ENCODE peak calls at places on chromosomes 12 and 14, in six cellular contexts. B, M, Q, L, R and G are unnamed samples.

GRCh38 chr12:116615141-116615861 is 56.1 kb downstream of the MAP1LC3B2 start:
- DNase-seq in B (no peak), M (no peak), Q (no peak), L (peak; percentile 69), R (no peak), G (no peak)

GRCh38 chr12:70059373-70059772 is 183.9 kb upstream of the CNOT2 start:
- DNase-seq in B (peak; percentile 5), M (no peak), Q (no peak), L (no peak), R (no peak), G (no peak)

GRCh38 chr12:26287666-26288408 is 92.5 kb downstream of the SSPN start:
- DNase-seq in B (no peak), M (no peak), Q (no peak), L (no peak), R (no peak), G (no peak)

GRCh38 chr14:106843951-106844483 is 1317.6 kb downstream of the TMEM121 start:
- DNase-seq in B (peak; percentile 57), M (no peak), Q (peak; percentile 13), L (no peak), R (no peak), G (peak; percentile 61)

GRCh38 chr12:103915306-103915705 is 14.9 kb upstream of the HSP90B1 start:
- DNase-seq in B (no peak), M (no peak), Q (no peak), L (no peak), R (no peak), G (no peak)

GRCh38 chr14:55074662-55075061 is 23.2 kb downstream of the MAPK1IP1L start:
- DNase-seq in B (no peak), M (peak; percentile 56), Q (no peak), L (no peak), R (no peak), G (peak; percentile 67)

GRCh38 chr14:55438066-55438683 is 2.2 kb downstream of the TBPL2 start:
- DNase-seq in B (peak; percentile 92), M (peak; percentile 85), Q (peak; percentile 62), L (peak; percentile 74), R (peak; percentile 57), G (no peak)

GRCh38 chr14:104559769-104560585 is 19.6 kb upstream of the C14orf180 start:
- DNase-seq in B (no peak), M (no peak), Q (no peak), L (no peak), R (no peak), G (no peak)

GRCh38 chr14:64951724-64952123 is 9.2 kb upstream of the GPX2 start:
- DNase-seq in B (no peak), M (no peak), Q (no peak), L (no peak), R (no peak), G (no peak)

GRCh38 chr12:96471368-96472040 is 17.9 kb upstream of the CFAP54 start:
- DNase-seq in B (peak; percentile 72), M (peak; percentile 93), Q (no peak), L (no peak), R (no peak), G (no peak)

GRCh38 chr12:55707841-55708694 is at the start of gene ITGA7:
- DNase-seq in B (peak; percentile 42), M (peak; percentile 63), Q (peak; percentile 92), L (peak; percentile 97), R (no peak), G (peak; percentile 47)

GRCh38 chr12:57175428-57176138 is 28.2 kb upstream of the LRP1-AS start:
- DNase-seq in B (peak; percentile 80), M (peak; percentile 87), Q (peak; percentile 92), L (peak; percentile 85), R (peak; percentile 73), G (peak; percentile 14)

GRCh38 chr12:126667340-126667739 is 1599.6 kb upstream of the TMEM132C start:
- DNase-seq in B (peak; percentile 78), M (peak; percentile 78), Q (no peak), L (no peak), R (no peak), G (no peak)

GRCh38 chr14:51121096-51121495 is 26.2 kb upstream of the TRIM9 start:
- DNase-seq in B (no peak), M (no peak), Q (no peak), L (no peak), R (no peak), G (no peak)

GRCh38 chr12:3273409-3273853 is 196.3 kb downstream of the TSPAN9 start:
- DNase-seq in B (peak; percentile 67), M (peak; percentile 63), Q (no peak), L (no peak), R (peak; percentile 7), G (no peak)

GRCh38 chr12:39905152-39905551 is 200.7 kb downstream of the SLC2A13 start:
- DNase-seq in B (no peak), M (peak; percentile 87), Q (peak; percentile 49), L (no peak), R (no peak), G (no peak)

GRCh38 chr14:54462048-54462447 is 20.9 kb upstream of the CNIH1 start:
- DNase-seq in B (peak; percentile 37), M (peak; percentile 9), Q (no peak), L (no peak), R (no peak), G (no peak)

GRCh38 chr12:128815779-128816642 is 7.7 kb downstream of the SLC15A4 start:
- DNase-seq in B (no peak), M (peak; percentile 30), Q (no peak), L (no peak), R (no peak), G (no peak)

GRCh38 chr12:128813883-128814282 is 9.9 kb downstream of the SLC15A4 start:
- DNase-seq in B (no peak), M (peak; percentile 63), Q (no peak), L (no peak), R (no peak), G (no peak)

GRCh38 chr12:128814411-128815261 is 9.1 kb downstream of the SLC15A4 start:
- DNase-seq in B (no peak), M (no peak), Q (no peak), L (no peak), R (no peak), G (no peak)

GRCh38 chr12:128811806-128812205 is 12.0 kb downstream of the SLC15A4 start:
- DNase-seq in B (no peak), M (no peak), Q (no peak), L (no peak), R (no peak), G (no peak)

DNA sequence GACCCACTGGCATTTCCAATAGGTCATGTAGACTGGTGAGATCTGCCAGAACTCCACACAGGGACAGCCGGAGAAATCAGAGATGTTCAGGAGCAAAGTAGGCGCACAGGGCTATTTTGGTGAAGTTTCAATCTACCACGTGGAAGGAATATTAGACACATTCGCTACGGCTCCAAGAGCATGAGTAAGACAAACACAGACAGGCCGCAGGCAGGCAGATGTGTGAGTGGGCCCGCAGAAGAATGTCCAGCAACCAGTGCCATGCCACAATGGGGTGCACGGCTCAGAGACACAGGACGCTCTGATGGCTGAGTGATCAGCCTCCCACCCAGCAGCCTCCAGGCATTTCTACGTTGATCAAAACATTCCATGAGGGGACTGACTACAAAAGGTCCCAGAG is 10.4 kb downstream of the SLC15A4 start:
- DNase-seq in B (no peak), M (peak; percentile 81), Q (no peak), L (no peak), R (no peak), G (no peak)
- H3K9ac ChIP-seq in B (no peak overlapping the region), M (peak overlapping the region; percentile 60), Q (no peak overlapping the region), L (no peak overlapping the region), R (no peak overlapping the region), G (no peak overlapping the region)

GRCh38 chr12:108847705-108848104 is 9.7 kb downstream of the SSH1 start:
- DNase-seq in B (no peak), M (no peak), Q (no peak), L (no peak), R (no peak), G (no peak)
- TF ChIP-seq EZH2phosphoT487 in B (no peak), M (no peak), Q (no peak), L (no peak), R (no peak), G (no peak)

GRCh38 chr14:101033006-101033405 is 129.5 kb upstream of the RTL1 start:
- DNase-seq in B (no peak), M (no peak), Q (no peak), L (no peak), R (no peak), G (no peak)

GRCh38 chr14:101033446-101034165 is 130.1 kb upstream of the RTL1 start:
- DNase-seq in B (no peak), M (no peak), Q (no peak), L (no peak), R (no peak), G (no peak)

GRCh38 chr14:101031186-101031585 is 127.7 kb upstream of the RTL1 start:
- DNase-seq in B (no peak), M (no peak), Q (no peak), L (no peak), R (no peak), G (no peak)

GRCh38 chr14:101031721-101032120 is 128.2 kb upstream of the RTL1 start:
- DNase-seq in B (no peak), M (no peak), Q (no peak), L (no peak), R (no peak), G (no peak)

DNA sequence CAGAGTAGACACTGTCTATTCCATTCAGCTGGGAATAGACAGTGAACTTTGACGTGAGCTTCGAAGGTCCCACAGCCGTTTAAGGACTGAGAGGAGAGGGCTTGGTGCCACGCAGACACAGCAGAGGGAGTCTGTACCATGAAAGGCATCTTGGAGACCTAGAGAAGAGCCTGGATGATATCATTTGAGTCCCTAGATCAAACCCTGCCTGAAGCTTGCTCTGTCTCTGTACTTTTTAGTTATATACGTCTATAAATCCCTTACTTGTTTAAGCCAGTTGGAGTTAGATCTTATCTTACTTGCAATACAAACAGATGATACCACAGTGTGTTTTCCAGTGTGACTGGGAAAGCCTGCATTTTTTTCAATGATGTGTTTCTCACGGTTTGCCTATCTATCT is 128.9 kb upstream of the RTL1 start:
- DNase-seq in B (no peak), M (no peak), Q (no peak), L (no peak), R (no peak), G (no peak)
- H3K27me3 ChIP-seq in B (no peaks in the 10 kb centered on the region), M (no peaks in the 10 kb centered on the region), Q (no peaks in the 10 kb centered on the region), L (no peaks in the 10 kb centered on the region), R (no peaks in the 10 kb centered on the region), G (peaks cover 18% of the 10 kb centered on the region)

GRCh38 chr12:131770120-131770519 is 58.1 kb upstream of the MMP17 start:
- DNase-seq in B (no peak), M (no peak), Q (no peak), L (no peak), R (no peak), G (no peak)

GRCh38 chr12:131766382-131767107 is 55.7 kb downstream of the SFSWAP start:
- DNase-seq in B (no peak), M (peak; percentile 22), Q (no peak), L (no peak), R (no peak), G (no peak)

GRCh38 chr12:131765961-131766360 is 55.1 kb downstream of the SFSWAP start:
- DNase-seq in B (no peak), M (no peak), Q (no peak), L (no peak), R (no peak), G (no peak)

GRCh38 chr12:131761638-131762037 is 50.7 kb downstream of the SFSWAP start:
- DNase-seq in B (no peak), M (no peak), Q (no peak), L (no peak), R (no peak), G (no peak)

DNA sequence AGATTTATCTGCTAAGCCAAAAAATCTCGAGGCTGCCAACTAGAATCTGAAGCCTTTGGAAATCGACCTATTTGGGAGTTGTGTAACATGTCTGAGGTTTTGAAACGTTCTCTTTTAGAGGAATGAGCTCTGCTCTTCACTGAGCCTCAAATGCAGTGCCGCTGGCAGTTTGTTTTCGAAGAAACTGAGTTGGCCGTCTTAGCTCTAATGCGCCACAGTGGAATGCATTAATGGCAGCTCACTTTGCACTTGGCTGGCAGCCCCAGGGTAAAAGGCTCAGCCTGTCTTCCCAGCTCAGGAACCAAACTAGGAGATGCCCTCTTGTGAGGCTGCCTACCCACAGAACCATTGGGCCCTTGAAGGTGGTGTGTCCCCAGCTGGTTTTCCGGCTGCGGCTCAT is 53.8 kb downstream of the SFSWAP start:
- DNase-seq in B (no peak), M (peak; percentile 38), Q (no peak), L (no peak), R (no peak), G (no peak)
- H3K9ac ChIP-seq in B (no peak overlapping the region), M (no peak overlapping the region), Q (no peak overlapping the region), L (no peak overlapping the region), R (no peak overlapping the region), G (no peak overlapping the region)